ENCODE peak calls at places on chromosome 10, in seven cellular contexts. X, W, U, O, R, N and F are unnamed samples.

GRCh38 chr10:28471705-28472050 is 61.2 kb upstream of the WAC start:
- DNase-seq in N (no peak), R (no peak), U (no peak), O (no peak), X (no peak), W (no peak), F (no peak)

GRCh38 chr10:86900955-86901354 is 56.5 kb downstream of the MMRN2 start:
- DNase-seq in N (no peak), R (peak; percentile 94), U (no peak), O (no peak), X (no peak), W (peak; percentile 90), F (peak; percentile 82)

GRCh38 chr10:82288461-82288881 is 413.5 kb downstream of the NRG3 start:
- DNase-seq in O (no peak), N (no peak), R (peak; percentile 72), W (no peak), U (no peak), X (no peak), F (no peak)

GRCh38 chr10:122113161-122113944 is 124.4 kb downstream of the TACC2 start:
- DNase-seq in R (peak; percentile 77), N (peak; percentile 62), W (peak; percentile 86), O (no peak), U (peak; percentile 18), X (no peak), F (peak; percentile 66)

GRCh38 chr10:28925154-28925663 is 247.9 kb downstream of the BAMBI start:
- DNase-seq in R (no peak), O (no peak), N (no peak), X (no peak), U (no peak), W (peak; percentile 45), F (no peak)

GRCh38 chr10:101829561-101830315 is 11.5 kb upstream of the OGA start:
- DNase-seq in W (peak; percentile 67), X (peak; percentile 62), R (no peak), O (no peak), U (peak; percentile 55), N (peak; percentile 51), F (peak; percentile 67)

GRCh38 chr10:55822096-55822495 is 539.0 kb downstream of the ZWINT start:
- DNase-seq in R (no peak), W (no peak), N (no peak), X (no peak), U (no peak), O (no peak), F (no peak)

GRCh38 chr10:77010430-77010829 is 627.2 kb downstream of the KCNMA1 start:
- DNase-seq in R (no peak), X (no peak), W (no peak), N (no peak), U (no peak), O (no peak), F (no peak)

GRCh38 chr10:46106410-46107255 is 60.6 kb upstream of the MSMB start:
- DNase-seq in R (peak; percentile 52), O (no peak), U (peak; percentile 29), X (peak; percentile 73), W (peak; percentile 77), N (no peak), F (peak; percentile 67)

GRCh38 chr10:58335306-58336005 is 650 bp downstream of the UBE2D1 start:
- DNase-seq in X (peak; percentile 15), N (no peak), R (peak; percentile 23), O (no peak), W (peak; percentile 86), U (no peak), F (peak; percentile 32)

GRCh38 chr10:60148266-60148840 is 241.3 kb downstream of the ANK3 start:
- DNase-seq in N (no peak), U (peak; percentile 29), W (no peak), X (no peak), O (peak; percentile 52), R (peak; percentile 91), F (peak; percentile 94)

GRCh38 chr10:9745158-9745557 is 1272.5 kb upstream of the CELF2 start:
- DNase-seq in X (no peak), W (no peak), O (no peak), N (no peak), U (no peak), R (no peak), F (no peak)

GRCh38 chr10:71520042-71520441 is 123.3 kb downstream of the CDH23 start:
- DNase-seq in U (no peak), O (peak; percentile 4), N (no peak), W (no peak), X (no peak), R (peak; percentile 9), F (peak; percentile 49)

GRCh38 chr10:111990734-111991133 is 192.8 kb downstream of the GPAM start:
- DNase-seq in X (no peak), W (no peak), O (no peak), N (no peak), R (no peak), U (peak; percentile 9), F (no peak)

GRCh38 chr10:55766212-55766611 is 594.8 kb downstream of the ZWINT start:
- DNase-seq in X (no peak), N (no peak), O (no peak), U (no peak), W (no peak), R (no peak), F (no peak)

GRCh38 chr10:98060079-98060478 is 29.7 kb upstream of the CRTAC1 start:
- DNase-seq in N (no peak), W (no peak), O (no peak), X (no peak), U (no peak), R (no peak), F (no peak)

GRCh38 chr10:29256531-29256930 is 32.3 kb upstream of the LYZL1 start:
- DNase-seq in U (no peak), N (no peak), W (no peak), X (no peak), R (no peak), O (no peak), F (peak; percentile 47)

GRCh38 chr10:103720964-103721335 is 134.4 kb downstream of the SH3PXD2A start:
- DNase-seq in N (no peak), X (no peak), O (no peak), W (no peak), U (no peak), R (no peak), F (no peak)

GRCh38 chr10:17001297-17001744 is 128.3 kb downstream of the CUBN start:
- DNase-seq in U (no peak), O (no peak), N (no peak), X (no peak), R (no peak), W (peak; percentile 78), F (peak; percentile 38)

GRCh38 chr10:114095676-114096331 is 52.1 kb downstream of the ADRB1 start:
- DNase-seq in N (no peak), X (peak; percentile 90), U (peak; percentile 42), W (no peak), O (no peak), R (no peak), F (no peak)

GRCh38 chr10:104197364-104197763 is 34.8 kb downstream of the CFAP43 start:
- DNase-seq in U (no peak), O (no peak), R (no peak), N (no peak), W (no peak), X (no peak), F (peak; percentile 5)

GRCh38 chr10:99676435-99676834 is 17.1 kb downstream of the ENTPD7 start:
- DNase-seq in X (no peak), N (no peak), R (peak; percentile 61), W (no peak), U (no peak), O (peak; percentile 93), F (peak; percentile 88)

DNA sequence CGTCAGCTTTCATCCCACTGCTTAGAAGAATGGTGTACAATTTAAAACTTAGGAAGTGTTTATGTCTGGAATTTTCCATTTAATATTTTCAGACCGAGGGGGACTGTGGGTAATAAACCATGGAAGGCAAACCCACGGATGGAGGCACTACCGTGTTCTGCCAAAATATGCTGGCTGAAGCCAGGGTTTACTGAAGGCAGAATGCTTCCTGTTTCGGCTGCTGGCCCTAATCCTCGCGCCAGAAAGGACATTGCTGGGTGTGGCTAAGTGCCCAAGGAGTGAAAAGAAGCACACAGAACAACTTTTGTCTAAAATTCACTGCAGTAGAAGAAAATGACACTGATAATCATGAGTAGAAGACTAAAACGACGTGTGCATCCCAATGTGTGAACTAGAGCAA is 32.3 kb downstream of the PITRM1 start:
- DNase-seq in X (no peak), W (no peak), R (no peak), N (no peak), U (no peak), O (no peak), F (no peak)
- H3K4me3 ChIP-seq in X (no peak overlapping the region), W (no peak overlapping the region), R (no peak overlapping the region), N (no peak overlapping the region), U (no peak overlapping the region), O (no peak overlapping the region), F (no peak overlapping the region)

DNA sequence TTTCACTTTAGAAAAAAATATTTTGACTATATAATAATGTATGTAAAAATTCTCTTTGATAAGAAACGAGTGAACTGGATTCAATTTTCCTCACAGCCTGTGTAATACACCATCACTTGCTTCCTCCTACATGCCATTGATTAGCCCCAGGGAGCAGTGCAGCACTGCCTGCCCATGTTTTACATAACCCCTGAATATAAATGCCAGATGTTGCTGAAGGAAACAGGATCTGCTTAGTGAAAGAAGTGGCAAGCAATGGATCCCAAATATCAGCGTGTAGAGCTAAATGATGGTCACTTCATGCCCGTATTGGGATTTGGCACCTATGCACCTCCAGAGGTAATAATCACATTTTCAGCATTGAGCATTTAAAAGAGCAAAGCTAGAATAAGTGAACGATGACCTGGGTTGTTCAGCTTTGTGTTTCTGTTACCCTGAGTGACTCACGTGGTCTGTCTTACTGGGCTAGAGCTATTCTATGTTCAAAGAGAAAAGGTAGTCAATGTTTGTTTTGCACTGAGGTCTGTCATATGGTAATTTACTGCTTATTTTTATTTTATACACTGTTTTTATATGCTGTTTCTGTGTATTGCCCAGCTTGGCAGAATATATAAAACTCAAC is at the start of gene AKR1C4:
- DNase-seq in U (no peak), X (no peak), O (no peak), W (no peak), N (no peak), R (no peak), F (no peak)
- H3K4me3 ChIP-seq in U (no peak within 1 kb of the TSS), X (no peak within 1 kb of the TSS), O (no peak within 1 kb of the TSS), W (no peak within 1 kb of the TSS), N (no peak within 1 kb of the TSS), R (no peak within 1 kb of the TSS), F (no peak within 1 kb of the TSS)

DNA sequence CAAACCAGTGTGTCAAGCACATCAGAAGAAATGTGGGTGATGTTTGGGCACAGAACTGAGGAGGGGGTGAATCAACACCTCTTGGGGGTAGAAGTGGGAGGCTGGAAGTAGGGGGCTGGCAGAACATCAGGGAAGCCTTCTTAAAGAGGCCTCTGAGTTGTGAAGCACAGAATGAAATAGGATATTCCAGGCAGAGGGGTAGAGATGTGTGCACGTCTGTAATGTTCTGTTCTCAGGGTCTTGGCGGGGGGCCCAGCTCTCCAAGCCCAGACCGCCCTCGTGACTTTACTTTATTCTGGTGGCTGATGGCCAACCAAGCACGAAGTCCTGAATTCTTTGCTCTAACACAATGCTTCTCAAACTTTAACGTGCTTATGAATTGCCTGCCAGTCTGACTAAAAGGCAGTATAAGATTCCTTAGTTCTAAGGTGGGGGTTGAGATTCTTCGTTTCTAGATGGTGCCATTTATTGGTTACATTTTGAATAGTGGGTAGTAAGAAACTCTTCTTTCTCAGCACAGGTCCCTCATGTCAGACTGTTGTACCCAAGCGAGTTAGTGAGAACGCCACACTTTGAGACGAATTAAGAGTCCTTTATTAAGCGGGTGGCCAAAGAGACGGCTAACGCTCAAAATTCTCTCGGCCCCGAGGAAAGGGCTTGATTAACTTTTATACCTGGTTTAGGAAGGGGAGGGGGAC is 8.2 kb downstream of the PRXL2A start:
- DNase-seq in X (no peak), R (peak; percentile 90), O (no peak), W (peak; percentile 76), U (peak; percentile 54), N (no peak), F (peak; percentile 95)
- H3K4me3 ChIP-seq in X (no peak overlapping the region), R (peak overlapping the region; percentile 9), O (no peak overlapping the region), W (peak overlapping the region; percentile 15), U (no peak overlapping the region), N (peak overlapping the region; percentile 10), F (no peak overlapping the region)

GRCh38 chr10:76002262-76002854 is 570.9 kb downstream of the LRMDA start:
- DNase-seq in N (no peak), W (no peak), R (no peak), O (no peak), U (no peak), X (no peak), F (no peak)
- H3K4me3 ChIP-seq in N (no peak overlapping the region), W (no peak overlapping the region), R (no peak overlapping the region), O (no peak overlapping the region), U (no peak overlapping the region), X (no peak overlapping the region), F (no peak overlapping the region)